ENCODE peak calls at places on chromosomes 3 and 15, in four cellular contexts. I is HepG2, U is K562, Q is Panc1. X is an unnamed sample.

GRCh38 chr15:51114437-51115119 is 19.9 kb upstream of the TNFAIP8L3 start:
- DNase-seq in I (no peak), U (no peak), Q (no peak), X (no peak)

GRCh38 chr3:196166741-196167140 is 44.5 kb downstream of the ZDHHC19 start:
- DNase-seq in I (no peak), U (no peak), Q (no peak), X (no peak)

GRCh38 chr3:8993331-8993730 is 30.1 kb upstream of the RAD18 start:
- DNase-seq in I (no peak), U (no peak), Q (no peak), X (no peak)

GRCh38 chr3:9433884-9434521 is 36.6 kb downstream of the SETD5 start:
- DNase-seq in I (no peak), U (no peak), Q (no peak), X (no peak)

GRCh38 chr3:123881771-123882170 is 2.4 kb downstream of the MYLK start:
- DNase-seq in I (no peak), U (no peak), Q (no peak), X (no peak)

GRCh38 chr3:194397757-194398312 is 1.2 kb downstream of the GP5 start:
- DNase-seq in I (no peak), U (no peak), Q (no peak), X (no peak)

GRCh38 chr3:156792945-156793344 is 33.2 kb upstream of the LEKR1 start:
- DNase-seq in I (no peak), U (no peak), Q (no peak), X (no peak)

GRCh38 chr3:40404591-40405198 is 17.7 kb downstream of the ENTPD3 start:
- DNase-seq in I (no peak), U (no peak), Q (no peak), X (no peak)

GRCh38 chr3:41933154-41933676 is 28.7 kb downstream of the ULK4 start:
- DNase-seq in I (no peak), U (no peak), Q (no peak), X (no peak)

GRCh38 chr3:12948371-12948770 is 107.0 kb upstream of the RPL32 start:
- DNase-seq in I (no peak), U (no peak), Q (no peak), X (no peak)

GRCh38 chr15:31279221-31280036 is 47.2 kb upstream of the KLF13 start:
- DNase-seq in I (no peak), U (no peak), Q (no peak), X (no peak)

GRCh38 chr3:179177611-179178010 is 29.5 kb downstream of the PIK3CA start:
- DNase-seq in I (no peak), U (no peak), Q (no peak), X (no peak)

GRCh38 chr15:60392986-60393811 is 4.6 kb downstream of the ANXA2 start:
- DNase-seq in I (peak), U (peak), Q (peak), X (peak)

GRCh38 chr15:40291088-40291574 is 8.3 kb upstream of the ANKRD63 start:
- DNase-seq in I (no peak), U (peak), Q (no peak), X (no peak)

GRCh38 chr3:106534206-106534605 is 665.4 kb upstream of the CBLB start:
- DNase-seq in I (no peak), U (no peak), Q (no peak), X (no peak)

GRCh38 chr3:156489462-156489911 is 65.4 kb downstream of the SSR3 start:
- DNase-seq in I (no peak), U (no peak), Q (no peak), X (no peak)

GRCh38 chr15:23866832-23867231 is 179.7 kb upstream of the NDN start:
- DNase-seq in I (peak), U (no peak), Q (no peak), X (no peak)

GRCh38 chr15:69551391-69552056 is 98.9 kb downstream of the RPLP1 start:
- DNase-seq in I (no peak), U (no peak), Q (no peak), X (no peak)

GRCh38 chr3:129513705-129514104 is 14.7 kb upstream of the RHO start:
- DNase-seq in I (no peak), U (no peak), Q (no peak), X (no peak)

GRCh38 chr3:148642214-148642613 is 55.5 kb upstream of the AGTR1 start:
- DNase-seq in I (no peak), U (no peak), Q (no peak), X (no peak)

GRCh38 chr15:78640527-78640839 is 527 bp downstream of the CHRNB4 start:
- DNase-seq in I (no peak), U (no peak), Q (no peak), X (no peak)

GRCh38 chr3:15241341-15241740 is 35.3 kb downstream of the CAPN7 start:
- DNase-seq in I (no peak), U (peak), Q (no peak), X (peak)

GRCh38 chr3:53712817-53713388 is 133.3 kb downstream of the CHDH start:
- DNase-seq in I (no peak), U (no peak), Q (no peak), X (no peak)

GRCh38 chr3:52600258-52600657 is 63.9 kb downstream of the UQCC5 start:
- DNase-seq in I (no peak), U (no peak), Q (no peak), X (no peak)

GRCh38 chr3:187986514-187986934 is 167.4 kb upstream of the LPP start:
- DNase-seq in I (no peak), U (peak), Q (peak), X (peak)

GRCh38 chr3:133117342-133117741 is 79.2 kb downstream of the TMEM108 start:
- DNase-seq in I (no peak), U (no peak), Q (no peak), X (no peak)

GRCh38 chr3:170695486-170696069 is 109.7 kb upstream of the SLC7A14 start:
- DNase-seq in I (no peak), U (no peak), Q (no peak), X (no peak)

GRCh38 chr3:183555541-183556081 is at the start of gene KLHL6:
- DNase-seq in I (no peak), U (peak), Q (no peak), X (no peak)

GRCh38 chr3:141051641-141052569 is 758 bp downstream of the SPSB4 start:
- DNase-seq in I (no peak), U (no peak), Q (no peak), X (no peak)

GRCh38 chr3:66419053-66419440 is 81.8 kb downstream of the LRIG1 start:
- DNase-seq in I (no peak), U (no peak), Q (no peak), X (no peak)
- TF ChIP-seq TCF7L2 in I (no peak), U (no peak), Q (no peak), X (no peak)

GRCh38 chr3:152578769-152579168 is 256.2 kb upstream of the P2RY1 start:
- DNase-seq in I (no peak), U (no peak), Q (no peak), X (no peak)

DNA sequence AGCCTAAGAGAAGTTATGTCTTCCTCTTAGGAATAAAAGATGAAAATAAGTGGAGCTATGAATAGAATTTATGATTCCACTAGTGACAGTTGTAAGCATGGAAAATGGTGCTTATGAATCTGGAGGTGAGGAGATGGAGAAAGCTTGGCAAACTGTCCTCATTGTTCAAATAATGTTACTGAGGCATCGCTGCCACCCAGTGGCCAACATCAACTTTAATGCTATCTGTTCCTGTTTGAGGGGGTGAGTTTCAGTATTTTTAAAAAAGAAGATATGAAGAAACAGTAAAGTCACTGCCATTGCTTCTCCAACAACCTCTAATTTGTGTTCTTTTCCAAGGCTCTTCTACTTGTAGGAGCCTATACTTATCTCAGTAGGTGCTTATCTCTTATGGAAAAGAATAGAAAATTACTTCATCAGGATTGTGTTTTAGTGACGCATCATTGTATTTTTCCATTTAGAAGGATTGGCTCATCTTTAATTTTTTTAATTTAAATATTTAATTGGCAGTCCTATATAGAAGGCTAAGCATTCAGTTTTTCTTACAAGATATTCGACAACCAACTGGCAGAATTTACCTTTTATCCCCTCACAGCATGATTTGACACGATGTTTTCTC is 260.4 kb upstream of the P2RY1 start:
- DNase-seq in I (peak), U (peak), Q (peak), X (peak)
- TF ChIP-seq TCF7L2 in I (no peak), U (no peak), Q (no peak), X (no peak)

GRCh38 chr3:4746241-4746958 is 232.8 kb upstream of the BHLHE40 start:
- DNase-seq in I (no peak), U (no peak), Q (no peak), X (no peak)
- TF ChIP-seq TCF7L2 in I (no peak), U (no peak), Q (no peak), X (no peak)

GRCh38 chr3:115146032-115146417 is 1.1 kb downstream of the ZBTB20 start:
- DNase-seq in I (peak), U (peak), Q (peak), X (peak)
- TF ChIP-seq TCF7L2 in I (no peak), U (no peak), Q (no peak), X (no peak)

DNA sequence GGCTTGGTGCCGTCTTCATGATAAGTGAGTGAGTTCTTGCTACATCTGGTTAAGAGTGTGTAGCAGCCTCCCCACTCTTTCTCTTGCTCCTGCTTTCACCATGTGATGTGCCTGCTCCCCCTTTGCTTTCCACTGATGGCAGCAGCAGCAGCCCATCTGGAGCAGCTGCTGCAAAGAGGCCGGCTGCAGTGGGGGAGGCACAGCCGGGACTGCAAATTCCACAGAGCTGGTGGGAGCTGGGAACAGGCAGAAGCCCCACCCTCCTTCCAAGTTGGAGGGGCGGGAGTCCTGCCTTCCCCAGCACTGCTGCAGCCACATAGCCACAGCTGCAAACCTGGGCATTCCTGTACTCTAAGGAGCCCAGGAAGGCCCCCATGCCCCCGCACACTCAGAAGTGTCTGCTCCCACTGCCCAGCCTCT is 62.8 kb upstream of the IMPG2 start:
- DNase-seq in I (no peak), U (no peak), Q (no peak), X (no peak)
- TF ChIP-seq TCF7L2 in I (no peak), U (no peak), Q (no peak), X (no peak)

GRCh38 chr15:66142341-66142740 is 111.2 kb downstream of the MEGF11 start:
- DNase-seq in I (no peak), U (no peak), Q (no peak), X (no peak)
- TF ChIP-seq TCF7L2 in I (no peak), U (no peak), Q (no peak), X (no peak)